ENCODE peak calls at places on chromosomes 11 and 22, in six cellular contexts. L is pancreas, E is retinal pigment epithelial cell, K is body of pancreas, V is left lung, H is heart left ventricle. M is an unnamed sample.

GRCh38 chr11:27192184-27192583 is 151.6 kb downstream of the BBOX1 start:
- DNase-seq in V (no peak), K (no peak), E (no peak), H (no peak), L (no peak), M (no peak)

GRCh38 chr22:36003972-36004674 is 24.5 kb downstream of the RBFOX2 start:
- DNase-seq in L (no peak), E (no peak), H (no peak), V (no peak), K (no peak), M (no peak)

GRCh38 chr22:23248583-23248982 is 68.3 kb downstream of the BCR start:
- DNase-seq in K (no peak), L (no peak), V (peak), E (no peak), H (no peak), M (no peak)

GRCh38 chr11:11980200-11980599 is 28.2 kb downstream of the DKK3 start:
- DNase-seq in H (no peak), K (no peak), V (no peak), E (no peak), L (no peak), M (no peak)

GRCh38 chr11:86537541-86538222 is 134.7 kb downstream of the ME3 start:
- DNase-seq in L (no peak), E (no peak), K (no peak), V (no peak), H (no peak), M (no peak)

GRCh38 chr22:43743131-43743530 is 69.0 kb downstream of the EFCAB6 start:
- DNase-seq in H (no peak), K (no peak), L (no peak), V (no peak), E (no peak), M (no peak)

GRCh38 chr11:130650456-130651068 is 202.1 kb downstream of the ADAMTS15 start:
- DNase-seq in H (no peak), L (no peak), E (no peak), K (no peak), V (no peak), M (no peak)

GRCh38 chr22:25992331-25992730 is 176.9 kb upstream of the SEZ6L start:
- DNase-seq in E (no peak), H (no peak), V (no peak), L (no peak), K (no peak), M (no peak)

GRCh38 chr22:27718186-27719032 is 83.1 kb downstream of the MN1 start:
- DNase-seq in E (peak), H (peak), L (peak), V (peak), K (peak), M (no peak)

GRCh38 chr11:6628526-6628925 is 9.3 kb upstream of the TPP1 start:
- DNase-seq in E (no peak), L (no peak), V (no peak), H (no peak), K (no peak), M (no peak)

DNA sequence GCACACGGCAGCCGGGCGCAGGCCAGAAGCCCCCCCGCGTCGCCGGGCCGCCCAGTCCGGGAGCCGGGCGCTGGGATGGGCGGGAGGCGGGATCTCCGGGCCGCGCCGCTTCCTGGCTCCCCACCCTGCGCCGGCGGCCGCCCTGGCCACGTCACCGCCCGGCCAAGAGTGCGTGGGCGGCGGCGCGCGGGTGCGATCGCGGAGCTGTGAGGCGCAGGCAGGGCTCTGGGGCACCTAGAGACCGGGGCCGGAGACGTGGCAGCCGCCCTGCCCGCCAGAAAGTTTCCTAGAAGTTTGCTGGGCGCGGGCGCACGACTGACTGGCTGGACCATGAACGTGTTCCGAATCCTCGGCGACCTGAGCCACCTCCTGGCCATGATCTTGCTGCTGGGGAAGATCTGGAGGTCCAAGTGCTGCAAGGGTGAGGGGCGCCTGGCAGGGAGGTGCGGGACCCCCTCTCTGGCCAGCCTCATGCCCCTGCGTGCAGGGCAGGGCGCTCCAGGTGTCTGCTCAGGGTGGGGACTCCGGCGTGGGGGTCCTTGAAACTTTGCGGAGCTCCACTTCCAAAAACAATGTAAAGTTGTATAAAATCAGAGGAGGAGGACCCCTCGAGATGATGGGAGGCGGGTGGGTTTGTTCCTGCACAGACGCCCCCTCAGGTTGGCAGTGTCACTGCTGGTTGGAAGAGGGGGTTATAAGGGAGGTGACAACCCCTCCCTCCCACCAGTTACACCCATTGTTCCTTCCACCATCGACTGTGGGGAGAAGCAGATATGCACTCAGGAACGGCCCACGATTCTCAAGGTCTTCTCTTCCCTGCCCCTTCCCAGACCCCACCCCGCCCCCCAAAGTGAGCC is at the start of gene KDELR3:
- DNase-seq in E (no peak), K (peak), V (peak), L (peak), H (peak), M (no peak)
- TF ChIP-seq CTCF in E (peak), K (no peak), V (no peak), L (no peak), H (no peak), M (no peak)

GRCh38 chr22:30234786-30235470 is 11.6 kb downstream of the LIF start:
- DNase-seq in K (peak), V (peak), L (peak), H (no peak), E (peak), M (peak)
- H3K4me3 ChIP-seq in K (no peak), V (no peak), L (no peak), H (no peak), E (no peak), M (no peak)

GRCh38 chr11:63212742-63213141 is 30.7 kb downstream of the SLC22A25 start:
- DNase-seq in K (no peak), H (no peak), V (no peak), L (no peak), E (no peak), M (no peak)
- TF ChIP-seq CTCF in K (peak), H (peak), V (peak), L (no peak), E (peak), M (peak)

GRCh38 chr11:93662177-93662575 is 694 bp downstream of the CEP295 start:
- DNase-seq in L (no peak), H (no peak), K (no peak), V (no peak), E (no peak), M (no peak)
- H3K4me3 ChIP-seq in L (peak), H (peak), K (peak), V (peak), E (peak), M (peak)

GRCh38 chr22:30755760-30756124 is 61.1 kb downstream of the OSBP2 start:
- DNase-seq in L (no peak), K (no peak), E (no peak), H (no peak), V (no peak), M (no peak)
- TF ChIP-seq CTCF in L (no peak), K (no peak), E (no peak), H (no peak), V (no peak), M (no peak)